ENCODE peak calls at places on chromosomes 16 and 17, in ten cellular contexts. J is adrenal gland, N is nephron progenitor cell, Q is HFFc6, W is progenitor cell of endocrine pancreas, H is pancreas, R is left ventricle myocardium inferior, A is tibial artery, C is cardiac fibroblast, Y is GM23338. S is an unnamed sample.
A peak's percentile ranks its signal among the peaks of the same experiment; 100 is the strongest.

GRCh38 chr17:41801374-41802062 is 10.2 kb downstream of the P3H4 start:
- DNase-seq in Y (peak; percentile 93), A (peak; percentile 83), H (peak; percentile 84), R (peak; percentile 84), J (peak; percentile 77), N (peak; percentile 95), Q (peak; percentile 61), W (peak; percentile 78), C (peak; percentile 82), S (no peak)

GRCh38 chr17:79160980-79161621 is 86.5 kb downstream of the ENGASE start:
- DNase-seq in R (no peak), C (peak; percentile 14), J (no peak), N (no peak), Y (peak; percentile 43), Q (no peak), H (no peak), W (no peak), A (no peak), S (no peak)

GRCh38 chr16:57141822-57142631 is 43.8 kb downstream of the PSME3IP1 start:
- DNase-seq in J (no peak), Q (no peak), N (no peak), W (no peak), Y (no peak), C (no peak), H (no peak), R (no peak), A (no peak), S (no peak)

GRCh38 chr17:60524463-60525346 is 1.3 kb downstream of the APPBP2 start:
- DNase-seq in Y (no peak), C (peak; percentile 24), J (no peak), Q (no peak), W (no peak), H (no peak), A (no peak), N (no peak), R (no peak), S (no peak)

GRCh38 chr16:914453-914852 is 56.3 kb downstream of the LMF1 start:
- DNase-seq in W (no peak), N (no peak), J (no peak), Y (no peak), C (no peak), Q (no peak), H (no peak), R (no peak), A (no peak), S (no peak)

GRCh38 chr16:30032083-30032819 is 1.2 kb upstream of the TLCD3B start:
- DNase-seq in R (no peak), W (peak; percentile 48), Y (peak; percentile 94), N (peak; percentile 78), A (no peak), H (no peak), J (peak; percentile 49), Q (peak; percentile 45), C (peak; percentile 77), S (no peak)

GRCh38 chr17:17921192-17922082 is 50.8 kb downstream of the TOM1L2 start:
- DNase-seq in N (no peak), C (peak; percentile 95), A (no peak), H (no peak), J (peak; percentile 56), Y (peak; percentile 90), W (no peak), Q (peak; percentile 89), R (no peak), S (no peak)

GRCh38 chr16:13779676-13780075 is 140.3 kb upstream of the ERCC4 start:
- DNase-seq in A (no peak), C (no peak), H (no peak), J (no peak), Q (no peak), R (no peak), N (no peak), Y (no peak), W (no peak), S (no peak)

GRCh38 chr17:47720196-47720595 is 12.8 kb upstream of the TBX21 start:
- DNase-seq in Y (no peak), H (no peak), R (no peak), N (no peak), W (no peak), C (no peak), A (no peak), Q (no peak), J (no peak), S (no peak)

GRCh38 chr16:55656695-55657092 is 906 bp downstream of the SLC6A2 start:
- DNase-seq in A (no peak), J (no peak), H (no peak), W (no peak), Y (no peak), R (no peak), C (no peak), Q (no peak), N (peak; percentile 44), S (no peak)

GRCh38 chr16:84137287-84137686 is 7.7 kb downstream of the HSDL1 start:
- DNase-seq in J (no peak), C (no peak), N (peak; percentile 42), H (no peak), W (no peak), A (no peak), Y (no peak), R (no peak), Q (no peak), S (no peak)

GRCh38 chr16:46949216-46949892 is 24.1 kb downstream of the DNAJA2 start:
- DNase-seq in W (no peak), R (no peak), H (no peak), Y (no peak), A (no peak), Q (no peak), N (no peak), C (no peak), J (no peak), S (no peak)

GRCh38 chr16:57091990-57092785 is at the start of gene CPNE2:
- DNase-seq in W (peak; percentile 47), R (peak; percentile 72), H (peak; percentile 70), Q (no peak), Y (peak; percentile 55), C (peak; percentile 56), N (peak; percentile 78), A (peak; percentile 51), J (peak; percentile 42), S (no peak)

GRCh38 chr16:7921360-7921759 is 588.7 kb downstream of the RBFOX1 start:
- DNase-seq in R (no peak), Q (no peak), H (no peak), Y (peak; percentile 30), C (no peak), J (no peak), N (no peak), A (no peak), W (no peak), S (no peak)
- TF ChIP-seq CTCF in R (peak; percentile 41), Q (no peak), H (no peak), Y (peak; percentile 15), C (no peak), J (no peak), N (no peak), A (no peak), W (peak; percentile 9), S (peak; percentile 22)

GRCh38 chr17:39676198-39676819 is 8.1 kb downstream of the PNMT start:
- DNase-seq in Y (no peak), N (no peak), R (peak; percentile 76), Q (no peak), C (peak; percentile 32), W (no peak), A (peak; percentile 84), H (no peak), J (no peak), S (no peak)

GRCh38 chr17:39679521-39680192 is 8.2 kb downstream of the PGAP3 start:
- DNase-seq in H (no peak), R (peak; percentile 48), Y (no peak), C (no peak), A (no peak), J (no peak), Q (no peak), N (no peak), W (no peak), S (no peak)

GRCh38 chr17:39677072-39677471 is 8.8 kb downstream of the PNMT start:
- DNase-seq in C (no peak), Q (no peak), H (no peak), A (no peak), R (no peak), Y (no peak), W (no peak), N (no peak), J (no peak), S (no peak)

GRCh38 chr17:39678340-39679116 is 9.3 kb downstream of the PGAP3 start:
- DNase-seq in R (no peak), Q (no peak), A (no peak), C (no peak), N (no peak), Y (no peak), W (no peak), J (no peak), H (no peak), S (no peak)

GRCh38 chr17:39677581-39678339 is 9.5 kb downstream of the PNMT start:
- DNase-seq in C (peak; percentile 33), A (peak; percentile 80), H (no peak), Y (no peak), N (no peak), J (no peak), R (peak; percentile 66), W (no peak), Q (no peak), S (no peak)
- TF ChIP-seq CTCF in C (no peak), A (no peak), H (no peak), Y (no peak), N (no peak), J (no peak), R (no peak), W (no peak), Q (no peak), S (no peak)

DNA sequence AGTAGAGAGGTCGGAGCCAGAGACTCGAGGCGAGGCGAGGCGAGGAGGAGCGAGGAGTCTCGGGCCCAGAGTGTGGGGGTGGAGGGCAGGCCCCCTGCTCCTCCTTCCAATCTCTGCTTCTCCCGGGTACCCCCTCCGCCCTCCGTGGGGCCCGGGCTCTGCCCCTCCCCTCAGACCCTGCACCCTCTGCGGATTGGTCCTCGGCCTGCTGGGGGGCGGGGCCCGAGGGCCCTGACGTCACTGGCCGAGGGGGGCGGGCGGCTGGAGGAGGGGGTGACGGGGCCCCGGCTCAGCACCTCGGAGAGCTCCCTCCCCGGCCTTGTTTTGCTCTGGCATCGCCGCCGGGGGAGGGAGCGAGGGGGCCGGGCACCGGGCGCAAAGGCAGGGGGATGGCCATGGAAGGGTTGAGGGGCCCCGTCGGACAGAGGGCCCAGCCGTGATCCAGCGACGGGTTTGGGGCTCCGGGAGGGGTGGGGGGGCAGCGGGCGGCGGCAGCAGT is at the start of gene RUNDC3A:
- DNase-seq in J (peak; percentile 90), H (peak; percentile 94), W (peak; percentile 95), Q (peak; percentile 25), N (peak; percentile 99), C (peak; percentile 86), R (peak; percentile 85), Y (peak; percentile 94), A (peak; percentile 61), S (no peak)
- TF ChIP-seq CTCF in J (no peak), H (no peak), W (no peak), Q (no peak), N (no peak), C (no peak), R (no peak), Y (no peak), A (no peak), S (no peak)

DNA sequence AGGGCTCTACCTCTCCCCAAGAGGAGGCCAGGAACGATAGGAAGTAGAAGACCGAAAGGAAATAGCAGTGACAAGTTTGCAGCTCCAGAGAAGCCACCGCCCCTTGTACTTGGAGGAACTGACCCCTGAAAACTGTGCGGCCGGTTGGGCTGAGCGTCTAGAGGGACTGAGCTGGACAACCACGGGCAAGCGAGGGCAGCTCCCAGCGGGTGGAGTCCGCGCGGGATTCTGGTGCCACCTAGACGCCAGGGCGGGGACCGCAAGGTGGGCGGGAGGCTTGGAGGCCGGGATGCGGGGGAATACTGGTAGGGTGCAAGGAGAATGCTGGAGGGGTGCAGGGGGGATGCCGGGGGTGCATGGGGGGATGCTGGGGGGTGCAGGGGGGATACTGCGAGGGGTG is 1.3 kb upstream of the SLC6A4 start:
- DNase-seq in J (peak; percentile 73), R (peak; percentile 49), Y (peak; percentile 70), H (peak; percentile 63), W (peak; percentile 60), N (peak; percentile 80), C (peak; percentile 49), Q (no peak), A (peak; percentile 44), S (no peak)
- TF ChIP-seq CTCF in J (peak; percentile 44), R (peak; percentile 39), Y (peak; percentile 33), H (no peak), W (peak; percentile 46), N (no peak), C (peak; percentile 49), Q (peak; percentile 25), A (peak; percentile 18), S (peak; percentile 55)

S was measured in esophagus squamous epithelium.